ENCODE peak calls at places on chromosomes 1 and 21, in ten cellular contexts. K, W, R, Q, P, H, J, O, D and G are unnamed samples.

GRCh38 chr1:106536741-106537140 is 519.7 kb upstream of the PRMT6 start:
- DNase-seq in K (peak; percentile 11), W (peak; percentile 48), R (no peak), Q (no peak), P (no peak), H (no peak), J (no peak), O (no peak), D (no peak), G (no peak)

GRCh38 chr1:72371259-72372035 is 89.1 kb upstream of the NEGR1 start:
- DNase-seq in K (no peak), W (no peak), R (no peak), Q (peak; percentile 14), P (no peak), H (no peak), J (no peak), O (no peak), D (no peak), G (no peak)

GRCh38 chr1:92754000-92754787 is 30.7 kb downstream of the EVI5 start:
- DNase-seq in K (peak; percentile 12), W (peak; percentile 78), R (no peak), Q (no peak), P (no peak), H (no peak), J (no peak), O (no peak), D (no peak), G (no peak)

GRCh38 chr1:36771678-36772284 is 262.5 kb downstream of the GRIK3 start:
- DNase-seq in K (no peak), W (no peak), R (peak; percentile 75), Q (no peak), P (no peak), H (no peak), J (no peak), O (no peak), D (no peak), G (no peak)

GRCh38 chr1:115062542-115063004 is 26.7 kb downstream of the TSPAN2 start:
- DNase-seq in K (no peak), W (peak; percentile 86), R (peak; percentile 62), Q (no peak), P (no peak), H (peak; percentile 88), J (no peak), O (peak; percentile 96), D (peak; percentile 71), G (no peak)

GRCh38 chr1:36089393-36090121 is 865 bp downstream of the ADPRS start:
- DNase-seq in K (peak; percentile 64), W (peak; percentile 63), R (no peak), Q (no peak), P (peak; percentile 45), H (no peak), J (no peak), O (peak; percentile 41), D (no peak), G (no peak)

GRCh38 chr21:45132841-45133573 is 58.6 kb downstream of the ADARB1 start:
- DNase-seq in K (no peak), W (no peak), R (no peak), Q (no peak), P (no peak), H (no peak), J (no peak), O (no peak), D (no peak), G (peak; percentile 5)

GRCh38 chr1:19028546-19029129 is 72.2 kb upstream of the IFFO2 start:
- DNase-seq in K (no peak), W (no peak), R (no peak), Q (no peak), P (no peak), H (no peak), J (no peak), O (no peak), D (no peak), G (peak; percentile 7)

GRCh38 chr21:16908087-16908486 is 604.8 kb upstream of the CXADR start:
- DNase-seq in K (no peak), W (peak; percentile 17), R (peak; percentile 11), Q (no peak), P (no peak), H (no peak), J (no peak), O (no peak), D (no peak), G (no peak)

GRCh38 chr1:213179784-213180183 is 128.7 kb downstream of the RPS6KC1 start:
- DNase-seq in K (no peak), W (no peak), R (no peak), Q (no peak), P (no peak), H (no peak), J (no peak), O (no peak), D (no peak), G (no peak)

GRCh38 chr21:35005825-35006224 is 43.3 kb downstream of the RUNX1 start:
- DNase-seq in K (no peak), W (no peak), R (no peak), Q (no peak), P (no peak), H (no peak), J (no peak), O (no peak), D (no peak), G (no peak)

GRCh38 chr21:22020221-22020620 is 1022.0 kb downstream of the NCAM2 start:
- DNase-seq in K (no peak), W (peak; percentile 6), R (no peak), Q (no peak), P (no peak), H (no peak), J (no peak), O (no peak), D (no peak), G (no peak)